ENCODE peak calls at places on chromosomes 5 and 9, in seven cellular contexts. F, X, Z, G, H, J and U are unnamed samples.

GRCh38 chr5:61673007-61673735 is 341.1 kb downstream of the ZSWIM6 start:
- DNase-seq in F (peak), X (peak), Z (no peak), G (peak), H (no peak), J (no peak), U (peak)

GRCh38 chr5:172007153-172007794 is 836 bp upstream of the FBXW11 start:
- DNase-seq in F (peak), X (no peak), Z (no peak), G (no peak), H (no peak), J (no peak), U (no peak)

GRCh38 chr5:87825583-87825982 is 412.9 kb upstream of the CCNH start:
- DNase-seq in F (no peak), X (no peak), Z (no peak), G (no peak), H (peak), J (no peak), U (no peak)

GRCh38 chr9:91429501-91429900 is 5.9 kb upstream of the NFIL3 start:
- DNase-seq in F (no peak), X (no peak), Z (no peak), G (no peak), H (no peak), J (no peak), U (no peak)

GRCh38 chr5:83653669-83654068 is 67.0 kb downstream of the HAPLN1 start:
- DNase-seq in F (peak), X (no peak), Z (no peak), G (no peak), H (no peak), J (no peak), U (no peak)

GRCh38 chr5:53109041-53109435 is 519 bp downstream of the MOCS2 start:
- DNase-seq in F (peak), X (no peak), Z (no peak), G (peak), H (peak), J (no peak), U (peak)

GRCh38 chr9:126397056-126397455 is 70.4 kb downstream of the MVB12B start:
- DNase-seq in F (no peak), X (no peak), Z (no peak), G (no peak), H (no peak), J (no peak), U (no peak)

GRCh38 chr5:168307925-168308584 is 16.6 kb downstream of the WWC1 start:
- DNase-seq in F (no peak), X (no peak), Z (no peak), G (no peak), H (no peak), J (no peak), U (no peak)

GRCh38 chr5:132260051-132260450 is 2.6 kb downstream of the PDLIM4 start:
- DNase-seq in F (no peak), X (no peak), Z (no peak), G (peak), H (no peak), J (peak), U (peak)

GRCh38 chr9:131432050-131432449 is 38.2 kb downstream of the PRRC2B start:
- DNase-seq in F (no peak), X (no peak), Z (no peak), G (no peak), H (no peak), J (peak), U (no peak)

GRCh38 chr9:118882674-118883073 is 486.6 kb downstream of the BRINP1 start:
- DNase-seq in F (no peak), X (peak), Z (no peak), G (no peak), H (no peak), J (no peak), U (peak)

GRCh38 chr9:138009016-138009415 is 131.4 kb downstream of the CACNA1B start:
- DNase-seq in F (no peak), X (no peak), Z (no peak), G (no peak), H (no peak), J (no peak), U (no peak)

GRCh38 chr9:120928720-120929389 is 2.3 kb upstream of the TRAF1 start:
- DNase-seq in F (peak), X (no peak), Z (peak), G (peak), H (peak), J (peak), U (peak)

GRCh38 chr5:81852277-81853004 is 101.5 kb upstream of the SSBP2 start:
- DNase-seq in F (peak), X (no peak), Z (peak), G (peak), H (peak), J (no peak), U (peak)

GRCh38 chr5:151469992-151470391 is 22.6 kb downstream of the SLC36A1 start:
- DNase-seq in F (no peak), X (no peak), Z (no peak), G (no peak), H (no peak), J (no peak), U (no peak)

GRCh38 chr5:96333397-96333790 is 99.7 kb downstream of the PCSK1 start:
- DNase-seq in F (no peak), X (no peak), Z (no peak), G (no peak), H (no peak), J (no peak), U (no peak)

GRCh38 chr9:134071149-134071548 is 3.3 kb upstream of the BRD3 start:
- DNase-seq in F (no peak), X (no peak), Z (no peak), G (no peak), H (no peak), J (no peak), U (no peak)

GRCh38 chr9:134067904-134068741 is at the start of gene BRD3:
- DNase-seq in F (peak), X (peak), Z (peak), G (peak), H (peak), J (peak), U (peak)

GRCh38 chr9:134066923-134067851 is 639 bp downstream of the BRD3 start:
- DNase-seq in F (peak), X (no peak), Z (peak), G (peak), H (peak), J (peak), U (peak)

GRCh38 chr9:134069536-134070399 is 1.9 kb upstream of the BRD3 start:
- DNase-seq in F (no peak), X (no peak), Z (no peak), G (no peak), H (no peak), J (peak), U (no peak)

GRCh38 chr9:134068742-134069535 is 1.1 kb upstream of the BRD3 start:
- DNase-seq in F (no peak), X (no peak), Z (peak), G (peak), H (peak), J (no peak), U (peak)
- H3K4me3 ChIP-seq in F (peak), X (peak), Z (peak), G (peak), H (peak), J (peak), U (peak)

GRCh38 chr9:42852133-42852532 is 668.7 kb downstream of the SPATA31A6 start:
- DNase-seq in F (peak), X (no peak), Z (peak), G (no peak), H (peak), J (no peak), U (peak)
- TF ChIP-seq CTCF in F (peak), X (no peak), Z (no peak), G (no peak), H (peak), J (no peak), U (peak)

GRCh38 chr9:68904454-68904853 is 109.5 kb downstream of the PRKACG start:
- DNase-seq in F (no peak), X (no peak), Z (no peak), G (no peak), H (peak), J (no peak), U (no peak)

GRCh38 chr9:68907910-68908309 is 106.0 kb downstream of the PRKACG start:
- DNase-seq in F (no peak), X (no peak), Z (no peak), G (no peak), H (no peak), J (no peak), U (no peak)

GRCh38 chr9:68905129-68905528 is 108.8 kb downstream of the PRKACG start:
- DNase-seq in F (no peak), X (no peak), Z (no peak), G (no peak), H (no peak), J (no peak), U (no peak)
- H3K4me3 ChIP-seq in F (no peak), X (no peak), Z (no peak), G (no peak), H (no peak), J (no peak), U (no peak)

GRCh38 chr9:79985276-79985675 is 413.5 kb downstream of the TLE4 start:
- DNase-seq in F (no peak), X (no peak), Z (no peak), G (no peak), H (no peak), J (no peak), U (no peak)
- TF ChIP-seq CTCF in F (no peak), X (no peak), Z (no peak), G (no peak), H (no peak), J (no peak), U (no peak)

GRCh38 chr5:1101991-1102713 is 9.7 kb downstream of the SLC12A7 start:
- DNase-seq in F (peak), X (no peak), Z (peak), G (peak), H (peak), J (peak), U (peak)

GRCh38 chr5:1098986-1099597 is 12.8 kb downstream of the SLC12A7 start:
- DNase-seq in F (no peak), X (no peak), Z (no peak), G (no peak), H (no peak), J (no peak), U (no peak)

GRCh38 chr5:1100652-1101574 is 10.9 kb downstream of the SLC12A7 start:
- DNase-seq in F (no peak), X (no peak), Z (no peak), G (no peak), H (no peak), J (no peak), U (no peak)

GRCh38 chr5:1097381-1097893 is 14.4 kb downstream of the SLC12A7 start:
- DNase-seq in F (no peak), X (no peak), Z (no peak), G (no peak), H (no peak), J (no peak), U (no peak)

DNA sequence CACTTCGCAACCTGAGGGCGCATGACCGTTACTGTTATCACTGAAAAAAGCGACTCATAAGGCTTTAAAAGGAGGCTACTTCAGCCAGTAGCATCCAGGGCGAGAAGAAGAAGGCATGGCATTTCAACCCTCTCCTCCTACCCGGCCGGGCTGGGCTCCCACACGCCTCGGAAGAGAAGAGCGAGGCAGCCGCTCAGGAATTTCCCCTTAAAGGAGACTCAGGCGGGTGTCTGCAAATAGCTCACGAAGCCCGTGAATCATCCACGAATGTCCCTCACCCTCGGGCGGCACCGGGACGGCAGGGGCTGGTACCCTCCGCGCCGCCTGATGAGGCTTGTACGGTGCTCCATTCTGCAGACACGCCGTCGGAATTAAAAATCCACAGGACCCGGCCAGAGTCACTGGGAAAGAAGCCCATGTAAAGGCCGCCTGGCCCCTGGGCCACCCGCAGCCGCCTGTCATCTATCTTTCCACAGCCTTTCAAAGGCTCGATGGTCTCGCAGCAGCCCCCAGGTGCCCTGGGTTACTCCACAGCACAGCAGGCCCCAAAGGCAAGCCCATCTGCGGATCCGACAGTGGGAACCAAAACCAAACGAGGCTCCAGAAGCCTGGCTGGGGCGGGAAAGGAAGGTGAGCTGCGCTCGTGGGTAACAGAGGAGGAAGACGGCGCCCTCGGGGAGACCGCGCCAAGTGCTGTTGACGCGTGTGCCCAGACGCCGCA is 11.8 kb downstream of the SLC12A7 start:
- DNase-seq in F (no peak), X (no peak), Z (no peak), G (no peak), H (no peak), J (no peak), U (no peak)
- H3K4me3 ChIP-seq in F (no peak), X (no peak), Z (no peak), G (no peak), H (no peak), J (no peak), U (no peak)

GRCh38 chr5:76143884-76144283 is 60.7 kb downstream of the SV2C start:
- DNase-seq in F (no peak), X (no peak), Z (no peak), G (no peak), H (no peak), J (no peak), U (no peak)

GRCh38 chr5:76144892-76145291 is 61.7 kb downstream of the SV2C start:
- DNase-seq in F (no peak), X (no peak), Z (no peak), G (no peak), H (no peak), J (no peak), U (no peak)

DNA sequence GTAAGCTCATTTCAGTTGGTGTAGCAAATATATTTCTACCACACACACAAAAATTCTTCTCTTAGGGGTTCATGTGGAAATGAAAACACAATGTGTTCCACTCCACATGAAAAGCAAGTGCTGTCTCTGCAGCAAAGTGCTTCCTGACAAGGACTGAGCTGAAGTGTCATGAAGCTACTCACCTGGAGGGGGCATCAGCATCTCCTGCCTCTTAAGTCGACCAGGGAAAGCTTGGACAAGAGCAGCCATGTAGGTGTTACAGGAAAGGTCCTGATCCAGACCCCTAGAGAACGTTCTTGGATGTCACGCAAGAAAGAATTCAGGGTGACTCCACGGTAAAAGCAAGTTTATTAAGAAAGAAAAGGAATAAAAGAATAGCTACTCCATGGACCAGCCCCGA is 62.8 kb downstream of the SV2C start:
- DNase-seq in F (no peak), X (no peak), Z (no peak), G (no peak), H (peak), J (peak), U (peak)
- TF ChIP-seq CTCF in F (no peak), X (no peak), Z (no peak), G (peak), H (peak), J (peak), U (peak)

GRCh38 chr9:85212209-85212608 is 529.5 kb downstream of the AGTPBP1 start:
- DNase-seq in F (peak), X (no peak), Z (no peak), G (peak), H (no peak), J (no peak), U (no peak)
- H3K4me3 ChIP-seq in F (no peak), X (no peak), Z (no peak), G (no peak), H (no peak), J (no peak), U (no peak)

DNA sequence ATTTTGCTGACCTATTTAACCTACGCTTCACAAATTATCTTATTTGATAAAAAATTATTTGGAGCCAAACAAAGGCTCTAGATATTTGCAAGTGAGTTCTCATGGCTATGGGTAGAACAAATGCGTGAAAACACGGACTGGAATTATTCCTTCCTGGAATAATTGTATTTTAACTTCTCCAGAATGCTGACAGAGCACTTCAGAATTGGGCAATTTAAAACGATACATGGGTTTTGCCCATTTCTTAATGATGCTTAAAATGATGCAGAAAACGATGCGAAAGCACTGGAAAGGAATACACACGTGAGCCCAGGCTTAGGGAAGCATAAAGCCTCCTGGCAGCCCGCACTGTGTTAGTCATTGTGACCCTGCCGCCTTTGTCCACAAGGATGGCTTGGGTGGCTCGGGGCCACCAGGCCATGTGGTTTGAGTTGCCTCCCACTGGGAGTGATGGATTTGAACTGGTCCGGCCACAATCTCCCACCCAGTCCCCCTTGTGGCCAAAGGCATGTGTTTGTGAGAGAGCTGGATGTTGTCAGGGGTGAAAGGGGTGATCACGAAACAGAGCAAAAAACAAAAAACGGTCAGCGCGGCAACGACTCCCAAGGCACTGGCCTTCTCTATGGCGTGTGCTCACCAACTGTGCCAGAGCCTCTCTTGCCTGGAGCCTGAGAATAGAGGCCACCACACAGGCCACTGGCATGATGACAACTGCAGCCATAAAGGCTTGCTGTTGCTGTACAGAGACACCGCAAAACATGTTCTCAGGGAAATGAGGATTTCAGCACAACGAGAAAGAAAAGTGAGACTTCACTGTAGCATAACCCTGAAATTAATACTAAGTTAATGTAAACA is 234.2 kb upstream of the ADAMTS16 start:
- DNase-seq in F (no peak), X (no peak), Z (peak), G (no peak), H (no peak), J (no peak), U (no peak)
- TF ChIP-seq CTCF in F (no peak), X (peak), Z (no peak), G (no peak), H (no peak), J (peak), U (no peak)

GRCh38 chr5:6717247-6717646 is 4.0 kb downstream of the TENT4A start:
- DNase-seq in F (no peak), X (no peak), Z (no peak), G (no peak), H (no peak), J (no peak), U (no peak)
- H3K4me3 ChIP-seq in F (no peak), X (no peak), Z (peak), G (no peak), H (no peak), J (no peak), U (no peak)

DNA sequence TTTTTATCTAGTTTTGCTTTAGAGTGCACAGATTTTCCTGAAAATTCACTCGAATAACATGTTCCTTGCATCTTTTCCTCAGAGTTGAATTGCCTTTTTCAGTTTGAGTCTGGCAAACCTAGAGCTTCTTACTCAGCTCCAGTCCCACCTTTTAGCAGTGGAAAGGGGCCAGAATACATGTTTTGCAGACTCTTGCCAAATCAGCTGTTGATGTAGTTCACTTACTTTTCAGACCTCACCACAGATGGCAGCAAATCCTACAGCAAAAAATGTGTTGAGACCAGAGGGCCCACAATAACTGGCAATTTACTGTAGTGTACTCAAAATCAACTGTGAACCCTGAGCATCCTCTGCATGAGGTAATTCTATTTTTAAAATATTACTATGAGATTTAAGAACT is 545.2 kb upstream of the ACO1 start:
- DNase-seq in F (no peak), X (no peak), Z (no peak), G (no peak), H (peak), J (no peak), U (peak)
- TF ChIP-seq CTCF in F (no peak), X (no peak), Z (no peak), G (no peak), H (peak), J (no peak), U (peak)